ENCODE peak calls at places on chromosome 13, in seven cellular contexts. One of them, this sample, is unnamed.

GRCh38 chr13:28252547-28252946 is 114.2 kb downstream of the PAN3 start:
- DNase-seq in H4: no peak
- DNase-seq in foreskin fibroblast: no peak
- DNase-seq in activated T-cell treated with anti-CD3 and anti-CD28 coated beads, Interleukin-2, amount 50 U/mL, for 1 hour: no peak
- DNase-seq in CD4-positive, alpha-beta T cell: no peak
- DNase-seq in DMS79: no peak
- DNase-seq in SJCRH30: no peak
- DNase-seq in this sample: no peak

GRCh38 chr13:27007166-27007565 is 164.4 kb downstream of the USP12 start:
- DNase-seq in H4: no peak
- DNase-seq in foreskin fibroblast: no peak
- DNase-seq in activated T-cell treated with anti-CD3 and anti-CD28 coated beads, Interleukin-2, amount 50 U/mL, for 1 hour: no peak
- DNase-seq in CD4-positive, alpha-beta T cell: no peak
- DNase-seq in DMS79: no peak
- DNase-seq in SJCRH30: peak; percentile 76
- DNase-seq in this sample: peak; percentile 7

GRCh38 chr13:51425410-51426042 is 27.3 kb downstream of the INTS6 start:
- DNase-seq in H4: no peak
- DNase-seq in foreskin fibroblast: peak; percentile 42
- DNase-seq in activated T-cell treated with anti-CD3 and anti-CD28 coated beads, Interleukin-2, amount 50 U/mL, for 1 hour: no peak
- DNase-seq in CD4-positive, alpha-beta T cell: no peak
- DNase-seq in DMS79: no peak
- DNase-seq in SJCRH30: no peak
- DNase-seq in this sample: no peak

GRCh38 chr13:70568571-70568970 is 460.3 kb upstream of the KLHL1 start:
- DNase-seq in H4: peak; percentile 7
- DNase-seq in foreskin fibroblast: peak; percentile 1
- DNase-seq in activated T-cell treated with anti-CD3 and anti-CD28 coated beads, Interleukin-2, amount 50 U/mL, for 1 hour: no peak
- DNase-seq in CD4-positive, alpha-beta T cell: no peak
- DNase-seq in DMS79: peak; percentile 1
- DNase-seq in SJCRH30: peak; percentile 5
- DNase-seq in this sample: no peak

GRCh38 chr13:99963832-99964339 is 7.7 kb downstream of the ZIC5 start:
- DNase-seq in H4: no peak
- DNase-seq in foreskin fibroblast: no peak
- DNase-seq in activated T-cell treated with anti-CD3 and anti-CD28 coated beads, Interleukin-2, amount 50 U/mL, for 1 hour: no peak
- DNase-seq in CD4-positive, alpha-beta T cell: no peak
- DNase-seq in DMS79: no peak
- DNase-seq in SJCRH30: no peak
- DNase-seq in this sample: no peak

GRCh38 chr13:38888309-38888708 is 102.3 kb downstream of the STOML3 start:
- DNase-seq in H4: no peak
- DNase-seq in foreskin fibroblast: no peak
- DNase-seq in activated T-cell treated with anti-CD3 and anti-CD28 coated beads, Interleukin-2, amount 50 U/mL, for 1 hour: no peak
- DNase-seq in CD4-positive, alpha-beta T cell: no peak
- DNase-seq in DMS79: no peak
- DNase-seq in SJCRH30: no peak
- DNase-seq in this sample: no peak

GRCh38 chr13:53150568-53150967 is 122.0 kb downstream of the OLFM4 start:
- DNase-seq in H4: peak; percentile 4
- DNase-seq in foreskin fibroblast: no peak
- DNase-seq in activated T-cell treated with anti-CD3 and anti-CD28 coated beads, Interleukin-2, amount 50 U/mL, for 1 hour: no peak
- DNase-seq in CD4-positive, alpha-beta T cell: no peak
- DNase-seq in DMS79: no peak
- DNase-seq in SJCRH30: no peak
- DNase-seq in this sample: no peak

GRCh38 chr13:79456051-79456450 is 24.9 kb upstream of the NDFIP2 start:
- DNase-seq in H4: no peak
- DNase-seq in foreskin fibroblast: no peak
- DNase-seq in activated T-cell treated with anti-CD3 and anti-CD28 coated beads, Interleukin-2, amount 50 U/mL, for 1 hour: no peak
- DNase-seq in CD4-positive, alpha-beta T cell: no peak
- DNase-seq in DMS79: no peak
- DNase-seq in SJCRH30: no peak
- DNase-seq in this sample: no peak

GRCh38 chr13:97112451-97113152 is 109.5 kb upstream of the MBNL2 start:
- DNase-seq in H4: peak; percentile 18
- DNase-seq in foreskin fibroblast: no peak
- DNase-seq in activated T-cell treated with anti-CD3 and anti-CD28 coated beads, Interleukin-2, amount 50 U/mL, for 1 hour: no peak
- DNase-seq in CD4-positive, alpha-beta T cell: no peak
- DNase-seq in DMS79: no peak
- DNase-seq in SJCRH30: no peak
- DNase-seq in this sample: no peak

GRCh38 chr13:19713186-19713965 is 69.4 kb downstream of the PSPC1 start:
- DNase-seq in H4: peak; percentile 25
- DNase-seq in foreskin fibroblast: peak; percentile 30
- DNase-seq in activated T-cell treated with anti-CD3 and anti-CD28 coated beads, Interleukin-2, amount 50 U/mL, for 1 hour: no peak
- DNase-seq in CD4-positive, alpha-beta T cell: no peak
- DNase-seq in DMS79: no peak
- DNase-seq in SJCRH30: no peak
- DNase-seq in this sample: no peak

GRCh38 chr13:51659276-51660127 is 75.2 kb downstream of the WDFY2 start:
- DNase-seq in H4: no peak
- DNase-seq in foreskin fibroblast: no peak
- DNase-seq in activated T-cell treated with anti-CD3 and anti-CD28 coated beads, Interleukin-2, amount 50 U/mL, for 1 hour: no peak
- DNase-seq in CD4-positive, alpha-beta T cell: no peak
- DNase-seq in DMS79: no peak
- DNase-seq in SJCRH30: no peak
- DNase-seq in this sample: no peak

GRCh38 chr13:28658539-28658795 is 463 bp upstream of the POMP start:
- DNase-seq in H4: no peak
- DNase-seq in foreskin fibroblast: no peak
- DNase-seq in activated T-cell treated with anti-CD3 and anti-CD28 coated beads, Interleukin-2, amount 50 U/mL, for 1 hour: peak; percentile 24
- DNase-seq in CD4-positive, alpha-beta T cell: no peak
- DNase-seq in DMS79: no peak
- DNase-seq in SJCRH30: peak; percentile 13
- DNase-seq in this sample: no peak

GRCh38 chr13:111485491-111486250 is 165.2 kb downstream of the TEX29 start:
- DNase-seq in H4: no peak
- DNase-seq in foreskin fibroblast: no peak
- DNase-seq in activated T-cell treated with anti-CD3 and anti-CD28 coated beads, Interleukin-2, amount 50 U/mL, for 1 hour: no peak
- DNase-seq in CD4-positive, alpha-beta T cell: no peak
- DNase-seq in DMS79: no peak
- DNase-seq in SJCRH30: no peak
- DNase-seq in this sample: no peak

GRCh38 chr13:99740261-99740979 is 231.1 kb downstream of the ZIC5 start:
- DNase-seq in H4: no peak
- DNase-seq in foreskin fibroblast: peak; percentile 62
- DNase-seq in activated T-cell treated with anti-CD3 and anti-CD28 coated beads, Interleukin-2, amount 50 U/mL, for 1 hour: no peak
- DNase-seq in CD4-positive, alpha-beta T cell: no peak
- DNase-seq in DMS79: no peak
- DNase-seq in SJCRH30: no peak
- DNase-seq in this sample: no peak

GRCh38 chr13:69108486-69108885 is 999.1 kb upstream of the ATXN8OS start:
- DNase-seq in H4: no peak
- DNase-seq in foreskin fibroblast: no peak
- DNase-seq in activated T-cell treated with anti-CD3 and anti-CD28 coated beads, Interleukin-2, amount 50 U/mL, for 1 hour: no peak
- DNase-seq in CD4-positive, alpha-beta T cell: no peak
- DNase-seq in DMS79: no peak
- DNase-seq in SJCRH30: no peak
- DNase-seq in this sample: no peak